ENCODE peak calls at places on chromosomes 1 and 21, in five cellular contexts. One of them, this sample, is unnamed.

GRCh38 chr1:48931571-48932251 is 155.0 kb upstream of the BEND5 start:
- DNase-seq in putamen: no peak
- DNase-seq in RPMI8226: no peak
- DNase-seq in cardiac muscle cell: no peak
- DNase-seq in cardiac fibroblast: peak; percentile 23
- DNase-seq in this sample: no peak

GRCh38 chr1:46646844-46647243 is 21.3 kb downstream of the ATPAF1 start:
- DNase-seq in RPMI8226: no peak
- DNase-seq in putamen: no peak
- DNase-seq in cardiac muscle cell: no peak
- DNase-seq in cardiac fibroblast: no peak
- DNase-seq in this sample: no peak

GRCh38 chr1:236753554-236753953 is 41.5 kb upstream of the MTR start:
- DNase-seq in putamen: peak; percentile 56
- DNase-seq in cardiac muscle cell: peak; percentile 57
- DNase-seq in cardiac fibroblast: peak; percentile 32
- DNase-seq in RPMI8226: peak; percentile 38
- DNase-seq in this sample: no peak

GRCh38 chr21:39071623-39072214 is 111.5 kb downstream of the PSMG1 start:
- DNase-seq in cardiac muscle cell: no peak
- DNase-seq in cardiac fibroblast: peak; percentile 71
- DNase-seq in RPMI8226: no peak
- DNase-seq in putamen: no peak
- DNase-seq in this sample: no peak

GRCh38 chr21:36235058-36235582 is 78.5 kb downstream of the DOP1B start:
- DNase-seq in cardiac muscle cell: peak; percentile 92
- DNase-seq in RPMI8226: no peak
- DNase-seq in cardiac fibroblast: peak; percentile 56
- DNase-seq in putamen: no peak
- DNase-seq in this sample: no peak

GRCh38 chr1:2805801-2806430 is 4.4 kb upstream of the TTC34 start:
- DNase-seq in cardiac muscle cell: no peak
- DNase-seq in RPMI8226: no peak
- DNase-seq in cardiac fibroblast: no peak
- DNase-seq in putamen: no peak
- DNase-seq in this sample: no peak

GRCh38 chr1:193256019-193256418 is 69.6 kb upstream of the B3GALT2 start:
- DNase-seq in RPMI8226: no peak
- DNase-seq in cardiac fibroblast: no peak
- DNase-seq in cardiac muscle cell: no peak
- DNase-seq in putamen: no peak
- DNase-seq in this sample: no peak

GRCh38 chr1:53338410-53338809 is 10.5 kb upstream of the LRP8 start:
- DNase-seq in putamen: no peak
- DNase-seq in cardiac fibroblast: no peak
- DNase-seq in RPMI8226: no peak
- DNase-seq in cardiac muscle cell: no peak
- DNase-seq in this sample: no peak

GRCh38 chr1:214524824-214525223 is 26.6 kb downstream of the PTPN14 start:
- DNase-seq in putamen: no peak
- DNase-seq in cardiac fibroblast: peak; percentile 56
- DNase-seq in RPMI8226: peak; percentile 49
- DNase-seq in cardiac muscle cell: no peak
- DNase-seq in this sample: no peak

GRCh38 chr1:230300322-230301301 is 125.5 kb downstream of the PGBD5 start:
- DNase-seq in cardiac muscle cell: no peak
- DNase-seq in RPMI8226: no peak
- DNase-seq in cardiac fibroblast: no peak
- DNase-seq in putamen: no peak
- DNase-seq in this sample: no peak

GRCh38 chr1:41799723-41800122 is 119.0 kb downstream of the HIVEP3 start:
- DNase-seq in putamen: no peak
- DNase-seq in cardiac fibroblast: no peak
- DNase-seq in cardiac muscle cell: no peak
- DNase-seq in RPMI8226: no peak
- DNase-seq in this sample: no peak

GRCh38 chr1:14915356-14916054 is 238.0 kb upstream of the TMEM51 start:
- DNase-seq in RPMI8226: peak; percentile 65
- DNase-seq in putamen: no peak
- DNase-seq in cardiac muscle cell: peak; percentile 71
- DNase-seq in cardiac fibroblast: peak; percentile 42
- DNase-seq in this sample: no peak

GRCh38 chr21:27035791-27036190 is 68.9 kb upstream of the ADAMTS5 start:
- DNase-seq in cardiac muscle cell: no peak
- DNase-seq in RPMI8226: no peak
- DNase-seq in cardiac fibroblast: no peak
- DNase-seq in putamen: no peak
- DNase-seq in this sample: no peak

GRCh38 chr1:30353637-30354036 is 369.7 kb downstream of the MATN1 start:
- DNase-seq in cardiac muscle cell: peak; percentile 46
- DNase-seq in cardiac fibroblast: no peak
- DNase-seq in RPMI8226: no peak
- DNase-seq in putamen: no peak
- DNase-seq in this sample: no peak

GRCh38 chr1:156689960-156690672 is 12.9 kb upstream of the NES start:
- DNase-seq in cardiac muscle cell: peak; percentile 68
- DNase-seq in putamen: no peak
- DNase-seq in cardiac fibroblast: no peak
- DNase-seq in RPMI8226: no peak
- DNase-seq in this sample: no peak

GRCh38 chr1:236129315-236129714 is 13.0 kb upstream of the GPR137B start:
- DNase-seq in putamen: peak; percentile 34
- DNase-seq in RPMI8226: no peak
- DNase-seq in cardiac muscle cell: no peak
- DNase-seq in cardiac fibroblast: no peak
- DNase-seq in this sample: no peak

GRCh38 chr1:21861602-21862429 is 49.8 kb downstream of the LDLRAD2 start:
- DNase-seq in cardiac muscle cell: no peak
- DNase-seq in RPMI8226: no peak
- DNase-seq in cardiac fibroblast: peak; percentile 25
- DNase-seq in putamen: no peak
- DNase-seq in this sample: no peak

GRCh38 chr21:44894687-44895302 is 21.3 kb upstream of the PTTG1IP start:
- DNase-seq in RPMI8226: no peak
- DNase-seq in putamen: no peak
- DNase-seq in cardiac muscle cell: no peak
- DNase-seq in cardiac fibroblast: no peak
- DNase-seq in this sample: no peak

GRCh38 chr1:15244813-15245212 is 2.2 kb upstream of the FHAD1 start:
- DNase-seq in putamen: no peak
- DNase-seq in cardiac muscle cell: no peak
- DNase-seq in RPMI8226: peak; percentile 23
- DNase-seq in cardiac fibroblast: no peak
- DNase-seq in this sample: no peak

GRCh38 chr1:31672988-31673387 is 28.3 kb upstream of the PEF1 start:
- DNase-seq in cardiac fibroblast: no peak
- DNase-seq in RPMI8226: no peak
- DNase-seq in putamen: no peak
- DNase-seq in cardiac muscle cell: no peak
- DNase-seq in this sample: no peak

GRCh38 chr1:12167493-12168429 is 970 bp downstream of the TNFRSF1B start:
- DNase-seq in cardiac fibroblast: no peak
- DNase-seq in putamen: no peak
- DNase-seq in cardiac muscle cell: no peak
- DNase-seq in RPMI8226: peak; percentile 49
- DNase-seq in this sample: no peak

GRCh38 chr1:234214129-234214910 is 158.9 kb upstream of the COA6 start:
- DNase-seq in putamen: peak; percentile 64
- DNase-seq in cardiac fibroblast: no peak
- DNase-seq in RPMI8226: peak; percentile 12
- DNase-seq in cardiac muscle cell: peak; percentile 62
- DNase-seq in this sample: no peak

GRCh38 chr21:26041441-26042180 is 129.0 kb downstream of the APP start:
- DNase-seq in cardiac fibroblast: peak; percentile 34
- DNase-seq in putamen: peak; percentile 53
- DNase-seq in RPMI8226: no peak
- DNase-seq in cardiac muscle cell: no peak
- DNase-seq in this sample: no peak

GRCh38 chr1:186841599-186841998 is 12.8 kb downstream of the PLA2G4A start:
- DNase-seq in putamen: no peak
- DNase-seq in cardiac fibroblast: peak; percentile 26
- DNase-seq in RPMI8226: no peak
- DNase-seq in cardiac muscle cell: no peak
- DNase-seq in this sample: no peak

GRCh38 chr1:153357076-153357852 is 390 bp upstream of the S100A9 start:
- DNase-seq in cardiac muscle cell: no peak
- DNase-seq in RPMI8226: peak; percentile 41
- DNase-seq in putamen: no peak
- DNase-seq in cardiac fibroblast: no peak
- DNase-seq in this sample: no peak

GRCh38 chr1:156444407-156445001 is 56.1 kb downstream of the MEF2D start:
- DNase-seq in RPMI8226: peak; percentile 43
- DNase-seq in cardiac fibroblast: peak; percentile 27
- DNase-seq in putamen: no peak
- DNase-seq in cardiac muscle cell: peak; percentile 62
- DNase-seq in this sample: no peak

GRCh38 chr1:88117597-88117996 is 566.5 kb upstream of the PKN2 start:
- DNase-seq in RPMI8226: no peak
- DNase-seq in cardiac fibroblast: no peak
- DNase-seq in putamen: no peak
- DNase-seq in cardiac muscle cell: no peak
- DNase-seq in this sample: no peak

GRCh38 chr1:97114842-97115241 is 393.3 kb downstream of the PTBP2 start:
- DNase-seq in cardiac muscle cell: no peak
- DNase-seq in putamen: no peak
- DNase-seq in cardiac fibroblast: no peak
- DNase-seq in RPMI8226: no peak
- DNase-seq in this sample: no peak

This sample was measured in T-helper 17 cell.